ENCODE peak calls at places on chromosome 4, in six cellular contexts. O is MCF 10A, F is SW480, G is fibroblast of lung, A is caudate nucleus, E is HCT116. W is an unnamed sample.

GRCh38 chr4:2598661-2599654 is 62.5 kb downstream of the FAM193A start:
- DNase-seq in O (no peak), F (no peak), G (no peak), A (no peak), E (no peak), W (no peak)

GRCh38 chr4:153215976-153216375 is 11.7 kb downstream of the TRIM2 start:
- DNase-seq in O (peak), F (no peak), G (no peak), A (no peak), E (no peak), W (no peak)

GRCh38 chr4:1329408-1330371 is 17.3 kb upstream of the UVSSA start:
- DNase-seq in O (peak), F (no peak), G (peak), A (no peak), E (no peak), W (no peak)

GRCh38 chr4:29309050-29309449 is 1411.1 kb upstream of the PCDH7 start:
- DNase-seq in O (peak), F (no peak), G (peak), A (no peak), E (no peak), W (no peak)

GRCh38 chr4:89324671-89325070 is 17.1 kb upstream of the GPRIN3 start:
- DNase-seq in O (no peak), F (no peak), G (peak), A (peak), E (no peak), W (no peak)

GRCh38 chr4:163332526-163333405 is at the start of gene NPY1R:
- DNase-seq in O (peak), F (peak), G (peak), A (peak), E (peak), W (peak)

GRCh38 chr4:3286335-3287175 is 6.3 kb upstream of the RGS12 start:
- DNase-seq in O (no peak), F (no peak), G (no peak), A (no peak), E (no peak), W (no peak)

GRCh38 chr4:141246243-141246642 is 25.5 kb downstream of the ZNF330 start:
- DNase-seq in O (peak), F (no peak), G (peak), A (no peak), E (no peak), W (no peak)

GRCh38 chr4:95510145-95510544 is 38.6 kb downstream of the UNC5C start:
- DNase-seq in O (peak), F (peak), G (peak), A (no peak), E (no peak), W (no peak)

GRCh38 chr4:149072359-149072758 is 630.1 kb upstream of the NR3C2 start:
- DNase-seq in O (no peak), F (no peak), G (no peak), A (no peak), E (no peak), W (no peak)

GRCh38 chr4:173076903-173077629 is 91.5 kb upstream of the GALNT7 start:
- DNase-seq in O (peak), F (no peak), G (peak), A (peak), E (no peak), W (no peak)

GRCh38 chr4:137678796-137679195 is 146.5 kb upstream of the PCDH18 start:
- DNase-seq in O (peak), F (no peak), G (peak), A (no peak), E (no peak), W (no peak)

GRCh38 chr4:10175626-10176025 is 59.0 kb upstream of the WDR1 start:
- DNase-seq in O (no peak), F (no peak), G (no peak), A (no peak), E (no peak), W (no peak)

GRCh38 chr4:45120163-45120562 is 393.8 kb upstream of the GNPDA2 start:
- DNase-seq in O (peak), F (no peak), G (no peak), A (peak), E (no peak), W (no peak)

GRCh38 chr4:174929346-174929745 is 11.2 kb downstream of the ADAM29 start:
- DNase-seq in O (no peak), F (no peak), G (no peak), A (no peak), E (no peak), W (no peak)

GRCh38 chr4:11912886-11913285 is 484.2 kb upstream of the HS3ST1 start:
- DNase-seq in O (peak), F (peak), G (peak), A (no peak), E (peak), W (no peak)

GRCh38 chr4:921830-922331 is 10.2 kb downstream of the GAK start:
- DNase-seq in O (no peak), F (no peak), G (peak), A (no peak), E (no peak), W (no peak)

GRCh38 chr4:5416637-5417036 is 291.7 kb downstream of the EVC2 start:
- DNase-seq in O (no peak), F (no peak), G (no peak), A (no peak), E (no peak), W (no peak)

GRCh38 chr4:140252144-140252741 is 98.3 kb upstream of the MAML3 start:
- DNase-seq in O (no peak), F (no peak), G (no peak), A (peak), E (no peak), W (no peak)

GRCh38 chr4:48557478-48557877 is 67.4 kb downstream of the ZAR1 start:
- DNase-seq in O (peak), F (no peak), G (peak), A (no peak), E (no peak), W (no peak)

GRCh38 chr4:6760865-6761264 is 21.7 kb upstream of the KIAA0232 start:
- DNase-seq in O (no peak), F (no peak), G (no peak), A (no peak), E (no peak), W (no peak)

GRCh38 chr4:46270986-46271596 is 118.8 kb downstream of the GABRA2 start:
- DNase-seq in O (peak), F (peak), G (peak), A (no peak), E (no peak), W (no peak)

GRCh38 chr4:172892300-172892699 is 276.3 kb upstream of the GALNT7 start:
- DNase-seq in O (peak), F (no peak), G (no peak), A (no peak), E (peak), W (no peak)

GRCh38 chr4:138308421-138308820 is 66.3 kb upstream of the SLC7A11 start:
- DNase-seq in O (peak), F (no peak), G (peak), A (no peak), E (no peak), W (no peak)